ENCODE peak calls at places on chromosomes 2 and 18, in seven cellular contexts. One of them, this sample, is unnamed.
A peak's percentile ranks its signal among the peaks of the same experiment; 100 is the strongest.

GRCh38 chr2:127662937-127663565 is 12.3 kb downstream of the LIMS2 start:
- DNase-seq in pancreas: no peak
- DNase-seq in iPS DF 6.9: no peak
- DNase-seq in cardiac muscle cell: no peak
- DNase-seq in uterus: peak; percentile 11
- DNase-seq in CD4-positive, CD25-positive, alpha-beta regulatory T cell: no peak
- DNase-seq in CD8-positive, alpha-beta T cell: no peak
- DNase-seq in this sample: no peak

GRCh38 chr2:48080534-48081316 is 174.4 kb upstream of the FBXO11 start:
- DNase-seq in uterus: no peak
- DNase-seq in cardiac muscle cell: no peak
- DNase-seq in iPS DF 6.9: no peak
- DNase-seq in CD8-positive, alpha-beta T cell: no peak
- DNase-seq in pancreas: no peak
- DNase-seq in CD4-positive, CD25-positive, alpha-beta regulatory T cell: no peak
- DNase-seq in this sample: no peak

GRCh38 chr18:76380791-76381405 is 114.1 kb downstream of the ZNF516 start:
- DNase-seq in cardiac muscle cell: no peak
- DNase-seq in iPS DF 6.9: peak; percentile 35
- DNase-seq in uterus: peak; percentile 17
- DNase-seq in pancreas: no peak
- DNase-seq in CD8-positive, alpha-beta T cell: no peak
- DNase-seq in CD4-positive, CD25-positive, alpha-beta regulatory T cell: no peak
- DNase-seq in this sample: no peak

GRCh38 chr2:196546151-196546919 is 93.2 kb upstream of the CCDC150 start:
- DNase-seq in pancreas: no peak
- DNase-seq in CD4-positive, CD25-positive, alpha-beta regulatory T cell: no peak
- DNase-seq in cardiac muscle cell: no peak
- DNase-seq in iPS DF 6.9: no peak
- DNase-seq in uterus: no peak
- DNase-seq in CD8-positive, alpha-beta T cell: no peak
- DNase-seq in this sample: no peak

GRCh38 chr2:237886702-237887481 is 27.5 kb downstream of the RAMP1 start:
- DNase-seq in uterus: peak; percentile 99
- DNase-seq in iPS DF 6.9: no peak
- DNase-seq in pancreas: peak; percentile 54
- DNase-seq in CD8-positive, alpha-beta T cell: no peak
- DNase-seq in cardiac muscle cell: peak; percentile 94
- DNase-seq in CD4-positive, CD25-positive, alpha-beta regulatory T cell: no peak
- DNase-seq in this sample: no peak

GRCh38 chr2:8616084-8616419 is 65.8 kb upstream of the ID2 start:
- DNase-seq in cardiac muscle cell: no peak
- DNase-seq in CD4-positive, CD25-positive, alpha-beta regulatory T cell: no peak
- DNase-seq in iPS DF 6.9: no peak
- DNase-seq in uterus: no peak
- DNase-seq in pancreas: no peak
- DNase-seq in CD8-positive, alpha-beta T cell: no peak
- DNase-seq in this sample: no peak

GRCh38 chr2:96115631-96116423 is 544 bp downstream of the ADRA2B start:
- DNase-seq in CD4-positive, CD25-positive, alpha-beta regulatory T cell: no peak
- DNase-seq in uterus: no peak
- DNase-seq in CD8-positive, alpha-beta T cell: no peak
- DNase-seq in cardiac muscle cell: no peak
- DNase-seq in iPS DF 6.9: no peak
- DNase-seq in pancreas: peak; percentile 39
- DNase-seq in this sample: no peak

GRCh38 chr18:9719421-9719981 is 11.4 kb downstream of the RAB31 start:
- DNase-seq in pancreas: no peak
- DNase-seq in cardiac muscle cell: peak; percentile 81
- DNase-seq in iPS DF 6.9: no peak
- DNase-seq in CD4-positive, CD25-positive, alpha-beta regulatory T cell: no peak
- DNase-seq in uterus: peak; percentile 54
- DNase-seq in CD8-positive, alpha-beta T cell: no peak
- DNase-seq in this sample: no peak

GRCh38 chr2:23658466-23658942 is 268.4 kb downstream of the ATAD2B start:
- DNase-seq in CD4-positive, CD25-positive, alpha-beta regulatory T cell: no peak
- DNase-seq in pancreas: no peak
- DNase-seq in iPS DF 6.9: no peak
- DNase-seq in cardiac muscle cell: peak; percentile 32
- DNase-seq in uterus: no peak
- DNase-seq in CD8-positive, alpha-beta T cell: no peak
- DNase-seq in this sample: no peak

GRCh38 chr18:9845256-9845655 is 40.5 kb upstream of the TXNDC2 start:
- DNase-seq in uterus: no peak
- DNase-seq in iPS DF 6.9: no peak
- DNase-seq in CD8-positive, alpha-beta T cell: no peak
- DNase-seq in pancreas: no peak
- DNase-seq in cardiac muscle cell: no peak
- DNase-seq in CD4-positive, CD25-positive, alpha-beta regulatory T cell: no peak
- DNase-seq in this sample: no peak

GRCh38 chr18:76306685-76307292 is 188.3 kb downstream of the ZNF516 start:
- DNase-seq in CD4-positive, CD25-positive, alpha-beta regulatory T cell: no peak
- DNase-seq in uterus: no peak
- DNase-seq in cardiac muscle cell: no peak
- DNase-seq in iPS DF 6.9: no peak
- DNase-seq in pancreas: no peak
- DNase-seq in CD8-positive, alpha-beta T cell: no peak
- DNase-seq in this sample: no peak

GRCh38 chr2:162840598-162841246 is 2.2 kb upstream of the KCNH7 start:
- DNase-seq in CD8-positive, alpha-beta T cell: no peak
- DNase-seq in pancreas: peak; percentile 53
- DNase-seq in cardiac muscle cell: peak; percentile 74
- DNase-seq in CD4-positive, CD25-positive, alpha-beta regulatory T cell: no peak
- DNase-seq in iPS DF 6.9: peak; percentile 82
- DNase-seq in uterus: no peak
- DNase-seq in this sample: no peak

GRCh38 chr2:64607381-64607780 is 46.3 kb downstream of the SERTAD2 start:
- DNase-seq in cardiac muscle cell: no peak
- DNase-seq in CD8-positive, alpha-beta T cell: no peak
- DNase-seq in uterus: no peak
- DNase-seq in CD4-positive, CD25-positive, alpha-beta regulatory T cell: no peak
- DNase-seq in iPS DF 6.9: no peak
- DNase-seq in pancreas: no peak
- DNase-seq in this sample: no peak

GRCh38 chr2:149741646-149742045 is 154.1 kb upstream of the MMADHC start:
- DNase-seq in iPS DF 6.9: no peak
- DNase-seq in CD8-positive, alpha-beta T cell: no peak
- DNase-seq in cardiac muscle cell: peak; percentile 89
- DNase-seq in pancreas: no peak
- DNase-seq in uterus: no peak
- DNase-seq in CD4-positive, CD25-positive, alpha-beta regulatory T cell: no peak
- DNase-seq in this sample: no peak

GRCh38 chr2:202009019-202009481 is 24.6 kb upstream of the FZD7 start:
- DNase-seq in cardiac muscle cell: peak; percentile 41
- DNase-seq in pancreas: no peak
- DNase-seq in uterus: no peak
- DNase-seq in CD4-positive, CD25-positive, alpha-beta regulatory T cell: no peak
- DNase-seq in iPS DF 6.9: no peak
- DNase-seq in CD8-positive, alpha-beta T cell: no peak
- DNase-seq in this sample: no peak

GRCh38 chr2:127672341-127673303 is 2.7 kb downstream of the LIMS2 start:
- DNase-seq in CD8-positive, alpha-beta T cell: no peak
- DNase-seq in uterus: no peak
- DNase-seq in CD4-positive, CD25-positive, alpha-beta regulatory T cell: no peak
- DNase-seq in cardiac muscle cell: no peak
- DNase-seq in iPS DF 6.9: no peak
- DNase-seq in pancreas: no peak
- DNase-seq in this sample: no peak

GRCh38 chr2:120596191-120596781 is 139.4 kb upstream of the GLI2 start:
- DNase-seq in iPS DF 6.9: no peak
- DNase-seq in pancreas: no peak
- DNase-seq in uterus: no peak
- DNase-seq in cardiac muscle cell: peak; percentile 34
- DNase-seq in CD4-positive, CD25-positive, alpha-beta regulatory T cell: no peak
- DNase-seq in CD8-positive, alpha-beta T cell: no peak
- DNase-seq in this sample: no peak

GRCh38 chr2:86765308-86765695 is 25.4 kb downstream of the CD8A start:
- DNase-seq in cardiac muscle cell: no peak
- DNase-seq in pancreas: no peak
- DNase-seq in iPS DF 6.9: no peak
- DNase-seq in uterus: no peak
- DNase-seq in CD8-positive, alpha-beta T cell: no peak
- DNase-seq in CD4-positive, CD25-positive, alpha-beta regulatory T cell: no peak
- DNase-seq in this sample: no peak

GRCh38 chr2:234032301-234032856 is 18.1 kb upstream of the SPP2 start:
- DNase-seq in CD4-positive, CD25-positive, alpha-beta regulatory T cell: no peak
- DNase-seq in iPS DF 6.9: no peak
- DNase-seq in pancreas: no peak
- DNase-seq in cardiac muscle cell: peak; percentile 5
- DNase-seq in uterus: no peak
- DNase-seq in CD8-positive, alpha-beta T cell: no peak
- DNase-seq in this sample: peak; percentile 16

GRCh38 chr2:67612576-67612981 is 215.4 kb downstream of the ETAA1 start:
- DNase-seq in cardiac muscle cell: peak; percentile 65
- DNase-seq in CD4-positive, CD25-positive, alpha-beta regulatory T cell: no peak
- DNase-seq in iPS DF 6.9: no peak
- DNase-seq in pancreas: no peak
- DNase-seq in uterus: no peak
- DNase-seq in CD8-positive, alpha-beta T cell: no peak
- DNase-seq in this sample: no peak

GRCh38 chr18:8657873-8658521 is 47.4 kb upstream of the MTCL1 start:
- DNase-seq in pancreas: no peak
- DNase-seq in CD4-positive, CD25-positive, alpha-beta regulatory T cell: no peak
- DNase-seq in CD8-positive, alpha-beta T cell: no peak
- DNase-seq in cardiac muscle cell: peak; percentile 50
- DNase-seq in uterus: no peak
- DNase-seq in iPS DF 6.9: no peak
- DNase-seq in this sample: no peak

GRCh38 chr2:47065771-47066380 is 89.2 kb downstream of the STPG4 start:
- DNase-seq in uterus: no peak
- DNase-seq in cardiac muscle cell: peak; percentile 80
- DNase-seq in CD8-positive, alpha-beta T cell: no peak
- DNase-seq in iPS DF 6.9: no peak
- DNase-seq in CD4-positive, CD25-positive, alpha-beta regulatory T cell: no peak
- DNase-seq in pancreas: no peak
- DNase-seq in this sample: no peak

GRCh38 chr2:33435518-33435917 is 40.9 kb upstream of the RASGRP3 start:
- DNase-seq in cardiac muscle cell: no peak
- DNase-seq in iPS DF 6.9: no peak
- DNase-seq in pancreas: no peak
- DNase-seq in uterus: no peak
- DNase-seq in CD4-positive, CD25-positive, alpha-beta regulatory T cell: no peak
- DNase-seq in CD8-positive, alpha-beta T cell: no peak
- DNase-seq in this sample: no peak

GRCh38 chr2:33437815-33438214 is 38.6 kb upstream of the RASGRP3 start:
- DNase-seq in iPS DF 6.9: no peak
- DNase-seq in cardiac muscle cell: no peak
- DNase-seq in CD4-positive, CD25-positive, alpha-beta regulatory T cell: no peak
- DNase-seq in uterus: no peak
- DNase-seq in pancreas: no peak
- DNase-seq in CD8-positive, alpha-beta T cell: no peak
- DNase-seq in this sample: no peak

GRCh38 chr2:33433279-33434235 is 42.9 kb upstream of the RASGRP3 start:
- DNase-seq in iPS DF 6.9: no peak
- DNase-seq in uterus: no peak
- DNase-seq in CD8-positive, alpha-beta T cell: no peak
- DNase-seq in pancreas: no peak
- DNase-seq in cardiac muscle cell: peak; percentile 51
- DNase-seq in CD4-positive, CD25-positive, alpha-beta regulatory T cell: no peak
- DNase-seq in this sample: no peak

GRCh38 chr2:33437297-33437696 is 39.2 kb upstream of the RASGRP3 start:
- DNase-seq in CD4-positive, CD25-positive, alpha-beta regulatory T cell: no peak
- DNase-seq in pancreas: no peak
- DNase-seq in CD8-positive, alpha-beta T cell: no peak
- DNase-seq in iPS DF 6.9: no peak
- DNase-seq in cardiac muscle cell: peak; percentile 92
- DNase-seq in uterus: no peak
- DNase-seq in this sample: no peak

DNA sequence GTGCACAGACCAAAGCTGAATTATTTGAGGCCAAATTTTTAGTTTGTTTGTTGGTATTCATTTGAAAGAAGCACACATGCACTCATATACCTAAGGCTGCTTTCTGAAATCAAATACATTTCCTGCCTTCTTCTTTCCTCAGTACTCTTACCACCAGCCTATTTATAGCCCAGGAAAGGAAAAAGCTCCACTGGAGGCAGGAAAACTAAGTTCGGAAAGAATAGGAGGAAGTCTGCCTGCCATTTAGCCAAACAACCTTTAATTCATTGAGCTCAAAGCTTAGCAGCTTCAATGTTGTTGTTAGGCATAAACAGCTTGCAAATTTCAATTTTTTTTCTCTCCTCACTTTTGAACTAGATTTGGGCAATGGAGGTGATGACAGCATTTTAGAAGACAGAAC is 40.4 kb upstream of the RASGRP3 start:
- DNase-seq in pancreas: no peak
- DNase-seq in CD8-positive, alpha-beta T cell: no peak
- DNase-seq in uterus: no peak
- DNase-seq in CD4-positive, CD25-positive, alpha-beta regulatory T cell: no peak
- DNase-seq in cardiac muscle cell: peak; percentile 41
- DNase-seq in iPS DF 6.9: no peak
- DNase-seq in this sample: no peak
- H3K4me3 ChIP-seq in pancreas: no peak overlapping the region
- H3K4me3 ChIP-seq in CD8-positive, alpha-beta T cell: no peak overlapping the region
- H3K4me3 ChIP-seq in uterus: no peak overlapping the region
- H3K4me3 ChIP-seq in CD4-positive, CD25-positive, alpha-beta regulatory T cell: no peak overlapping the region
- H3K4me3 ChIP-seq in cardiac muscle cell: no peak overlapping the region
- H3K4me3 ChIP-seq in iPS DF 6.9: no peak overlapping the region
- H3K4me3 ChIP-seq in this sample: no peak overlapping the region

GRCh38 chr18:38565513-38565912 is 999.9 kb upstream of the CELF4 start:
- DNase-seq in pancreas: no peak
- DNase-seq in uterus: no peak
- DNase-seq in iPS DF 6.9: no peak
- DNase-seq in CD4-positive, CD25-positive, alpha-beta regulatory T cell: no peak
- DNase-seq in cardiac muscle cell: no peak
- DNase-seq in CD8-positive, alpha-beta T cell: no peak
- DNase-seq in this sample: no peak
- H3K9me3 ChIP-seq in pancreas: no peaks in the 10 kb centered on the region
- H3K9me3 ChIP-seq in uterus: no peaks in the 10 kb centered on the region
- H3K9me3 ChIP-seq in iPS DF 6.9: no peaks in the 10 kb centered on the region
- H3K9me3 ChIP-seq in CD4-positive, CD25-positive, alpha-beta regulatory T cell: no peaks in the 10 kb centered on the region
- H3K9me3 ChIP-seq in cardiac muscle cell: no peaks in the 10 kb centered on the region
- H3K9me3 ChIP-seq in CD8-positive, alpha-beta T cell: no peaks in the 10 kb centered on the region
- H3K9me3 ChIP-seq in this sample: no peaks in the 10 kb centered on the region

DNA sequence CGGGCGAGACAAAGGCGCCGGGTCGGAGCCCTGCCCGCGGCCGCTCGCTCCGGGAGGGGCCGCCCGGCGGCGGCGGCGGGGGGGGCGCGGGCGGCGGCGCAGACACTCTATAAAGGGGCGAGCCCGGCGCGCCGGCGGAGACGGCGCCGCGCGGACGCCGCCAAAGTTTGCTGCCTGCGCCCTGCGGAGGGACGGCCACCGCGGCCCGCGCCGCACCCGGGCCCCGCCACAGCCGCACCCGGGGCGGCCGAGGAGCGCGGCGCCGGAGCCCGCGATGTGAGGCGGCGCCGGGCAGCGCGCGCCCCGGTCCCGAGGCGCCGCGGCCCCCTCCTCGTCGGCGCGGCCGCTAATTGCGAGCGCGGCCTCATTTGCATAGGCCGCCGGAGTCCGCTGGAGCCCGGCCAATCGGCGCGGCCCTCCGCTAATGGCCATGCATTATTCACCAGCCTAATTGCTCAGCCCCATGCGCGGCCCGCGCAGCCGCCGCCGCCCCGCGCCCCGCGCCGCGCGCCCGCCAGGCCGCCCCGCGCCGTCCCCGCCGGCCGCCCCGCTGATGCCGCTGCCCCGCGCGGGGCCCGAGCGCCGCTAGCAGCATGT is at the start of gene SALL3:
- DNase-seq in cardiac muscle cell: peak; percentile 16
- DNase-seq in iPS DF 6.9: no peak
- DNase-seq in uterus: no peak
- DNase-seq in pancreas: no peak
- DNase-seq in CD8-positive, alpha-beta T cell: no peak
- DNase-seq in CD4-positive, CD25-positive, alpha-beta regulatory T cell: no peak
- DNase-seq in this sample: no peak
- H3K4me3 ChIP-seq in cardiac muscle cell: peak within 1 kb of the TSS; percentile 51
- H3K4me3 ChIP-seq in iPS DF 6.9: peak within 1 kb of the TSS; percentile 96
- H3K4me3 ChIP-seq in uterus: no peak within 1 kb of the TSS
- H3K4me3 ChIP-seq in pancreas: no peak within 1 kb of the TSS
- H3K4me3 ChIP-seq in CD8-positive, alpha-beta T cell: no peak within 1 kb of the TSS
- H3K4me3 ChIP-seq in CD4-positive, CD25-positive, alpha-beta regulatory T cell: no peak within 1 kb of the TSS
- H3K4me3 ChIP-seq in this sample: no peak within 1 kb of the TSS

GRCh38 chr2:6846967-6847695 is 18.6 kb downstream of the CMPK2 start:
- DNase-seq in CD4-positive, CD25-positive, alpha-beta regulatory T cell: no peak
- DNase-seq in iPS DF 6.9: no peak
- DNase-seq in cardiac muscle cell: no peak
- DNase-seq in CD8-positive, alpha-beta T cell: no peak
- DNase-seq in uterus: no peak
- DNase-seq in pancreas: no peak
- DNase-seq in this sample: no peak
- H3K9me3 ChIP-seq in CD4-positive, CD25-positive, alpha-beta regulatory T cell: peaks cover 58% of the 10 kb centered on the region
- H3K9me3 ChIP-seq in iPS DF 6.9: peaks cover 6% of the 10 kb centered on the region
- H3K9me3 ChIP-seq in cardiac muscle cell: no peaks in the 10 kb centered on the region
- H3K9me3 ChIP-seq in CD8-positive, alpha-beta T cell: peaks cover 42% of the 10 kb centered on the region
- H3K9me3 ChIP-seq in uterus: peaks cover 49% of the 10 kb centered on the region
- H3K9me3 ChIP-seq in pancreas: peaks cover 17% of the 10 kb centered on the region
- H3K9me3 ChIP-seq in this sample: peaks cover 65% of the 10 kb centered on the region